ENCODE peak calls at places on chromosomes 4 and X, in nine cellular contexts. W, Q, F, R, E, V, H, Y and B are unnamed samples. For H3K4me1, the result is how much of the 10 kb centered on the place peaks cover.

GRCh38 chr4:9916346-9916745 is 105.0 kb downstream of the SLC2A9 start:
- DNase-seq in W (no peak), Q (no peak), F (no peak), R (no peak), E (no peak), V (no peak), H (no peak), Y (no peak), B (no peak)

GRCh38 chr4:7513731-7514130 is 79.0 kb upstream of the PSAPL1 start:
- DNase-seq in W (peak), Q (no peak), F (no peak), R (no peak), E (no peak), V (no peak), H (no peak), Y (no peak), B (no peak)

GRCh38 chrX:47991263-47992092 is 12.3 kb downstream of the ZNF182 start:
- DNase-seq in W (peak), Q (no peak), F (no peak), R (no peak), E (no peak), V (no peak), H (no peak), Y (no peak), B (no peak)

GRCh38 chrX:153488231-153488914 is 6.4 kb upstream of the BGN start:
- DNase-seq in W (peak), Q (no peak), F (peak), R (no peak), E (no peak), V (no peak), H (no peak), Y (no peak), B (no peak)

GRCh38 chr4:27123050-27123768 is 262.6 kb downstream of the STIM2 start:
- DNase-seq in W (no peak), Q (peak), F (no peak), R (no peak), E (no peak), V (no peak), H (no peak), Y (peak), B (no peak)

GRCh38 chrX:148984238-148984637 is 483.8 kb downstream of the AFF2 start:
- DNase-seq in W (no peak), Q (no peak), F (no peak), R (no peak), E (no peak), V (no peak), H (no peak), Y (no peak), B (no peak)

GRCh38 chr4:59643682-59644081 is 1556.4 kb upstream of the ADGRL3 start:
- DNase-seq in W (no peak), Q (no peak), F (no peak), R (no peak), E (no peak), V (no peak), H (no peak), Y (no peak), B (no peak)

GRCh38 chr4:17276821-17277220 is 235.1 kb downstream of the QDPR start:
- DNase-seq in W (peak), Q (no peak), F (peak), R (no peak), E (no peak), V (no peak), H (no peak), Y (no peak), B (no peak)

GRCh38 chrX:74924449-74925209 is 623 bp downstream of the NEXMIF start:
- DNase-seq in W (no peak), Q (no peak), F (peak), R (no peak), E (peak), V (no peak), H (no peak), Y (peak), B (peak)

GRCh38 chr4:40681600-40682297 is 52.1 kb upstream of the RBM47 start:
- DNase-seq in W (no peak), Q (no peak), F (no peak), R (no peak), E (no peak), V (no peak), H (no peak), Y (no peak), B (no peak)

GRCh38 chrX:95950679-95951078 is 734.0 kb upstream of the DIAPH2 start:
- DNase-seq in W (no peak), Q (no peak), F (no peak), R (no peak), E (no peak), V (no peak), H (no peak), Y (no peak), B (no peak)

GRCh38 chr4:76198411-76199237 is 15.0 kb downstream of the SCARB2 start:
- DNase-seq in W (peak), Q (no peak), F (peak), R (no peak), E (peak), V (peak), H (peak), Y (peak), B (peak)

GRCh38 chr4:702618-703048 is 3.0 kb upstream of the PCGF3 start:
- DNase-seq in W (no peak), Q (no peak), F (no peak), R (no peak), E (no peak), V (no peak), H (no peak), Y (no peak), B (no peak)

GRCh38 chr4:24583451-24584174 is 741 bp downstream of the DHX15 start:
- DNase-seq in W (peak), Q (peak), F (peak), R (no peak), E (peak), V (no peak), H (peak), Y (peak), B (peak)

GRCh38 chr4:108988514-108989195 is 225.8 kb upstream of the ETNPPL start:
- DNase-seq in W (peak), Q (no peak), F (no peak), R (no peak), E (no peak), V (no peak), H (no peak), Y (no peak), B (no peak)

GRCh38 chr4:185019451-185020292 is 1.4 kb downstream of the HELT start:
- DNase-seq in W (no peak), Q (no peak), F (no peak), R (no peak), E (no peak), V (no peak), H (no peak), Y (no peak), B (no peak)
- H3K4me3 ChIP-seq in W (no peak), Q (no peak), F (no peak), R (peak), E (no peak), V (no peak), H (no peak), Y (peak), B (no peak)

DNA sequence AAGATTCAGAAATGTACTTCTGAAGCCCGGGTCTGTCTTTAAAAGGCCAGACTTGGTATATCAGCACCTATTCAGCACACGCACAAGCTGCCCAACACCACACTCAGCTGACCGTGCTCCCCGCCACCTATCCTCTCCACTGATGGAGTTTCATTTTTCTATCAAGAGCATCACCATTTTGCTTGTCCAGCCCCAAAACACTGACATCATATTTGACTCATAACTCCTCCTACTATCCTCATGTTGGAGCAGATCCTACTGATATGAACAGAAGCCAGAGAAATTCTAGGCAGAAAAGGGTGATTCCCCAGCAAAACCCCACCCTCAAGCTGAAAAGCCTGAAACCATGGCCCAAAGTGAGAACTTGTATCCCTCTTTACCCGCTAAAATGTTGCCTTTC is 100.2 kb downstream of the SORBS2 start:
- DNase-seq in W (peak), Q (no peak), F (peak), R (no peak), E (no peak), V (no peak), H (no peak), Y (no peak), B (no peak)
- TF ChIP-seq POLR2A in W (no peak), Q (no peak), F (no peak), R (no peak), E (no peak), V (no peak), H (no peak), Y (no peak), B (no peak)

GRCh38 chr4:156775803-156776202 is 195.8 kb downstream of the PDGFC start:
- DNase-seq in W (no peak), Q (no peak), F (no peak), R (no peak), E (no peak), V (no peak), H (no peak), Y (no peak), B (no peak)
- H3K4me1 ChIP-seq in W (under half), Q (under half), F (under half), R (under half), E (under half), V (half or more), H (under half), Y (under half), B (under half)

GRCh38 chr4:86482296-86482695 is 111.8 kb upstream of the PTPN13 start:
- DNase-seq in W (no peak), Q (no peak), F (no peak), R (no peak), E (no peak), V (no peak), H (no peak), Y (no peak), B (no peak)
- H3K4me3 ChIP-seq in W (no peak), Q (no peak), F (no peak), R (no peak), E (no peak), V (no peak), H (no peak), Y (no peak), B (no peak)

GRCh38 chr4:159639924-159640323 is 537.0 kb downstream of the RAPGEF2 start:
- DNase-seq in W (no peak), Q (no peak), F (no peak), R (no peak), E (no peak), V (no peak), H (no peak), Y (no peak), B (no peak)
- TF ChIP-seq POLR2A in W (no peak), Q (no peak), F (no peak), R (no peak), E (no peak), V (no peak), H (no peak), Y (no peak), B (no peak)